ENCODE peak calls at places on chromosome X, in five cellular contexts. One of them, this sample, is unnamed.
A peak's percentile ranks its signal among the peaks of the same experiment; 100 is the strongest.

GRCh38 chrX:12245650-12246645 is 107.7 kb downstream of the FRMPD4 start:
- DNase-seq in A549: no peak
- DNase-seq in HepG2: no peak
- DNase-seq in H1: no peak
- DNase-seq in K562: no peak
- DNase-seq in this sample: no peak

GRCh38 chrX:9928083-9928482 is 39.1 kb upstream of the CLDN34 start:
- DNase-seq in A549: no peak
- DNase-seq in HepG2: no peak
- DNase-seq in H1: peak; percentile 69
- DNase-seq in K562: no peak
- DNase-seq in this sample: no peak

GRCh38 chrX:48531359-48531954 is 8.1 kb upstream of the TBC1D25 start:
- DNase-seq in A549: peak; percentile 28
- DNase-seq in HepG2: no peak
- DNase-seq in H1: no peak
- DNase-seq in K562: peak; percentile 28
- DNase-seq in this sample: no peak

GRCh38 chrX:96843566-96843965 is 40.1 kb upstream of the RPA4 start:
- DNase-seq in A549: no peak
- DNase-seq in HepG2: no peak
- DNase-seq in H1: peak; percentile 23
- DNase-seq in K562: no peak
- DNase-seq in this sample: no peak

GRCh38 chrX:138704101-138704500 is 7.4 kb downstream of the FGF13 start:
- DNase-seq in A549: no peak
- DNase-seq in HepG2: no peak
- DNase-seq in H1: no peak
- DNase-seq in K562: no peak
- DNase-seq in this sample: no peak

GRCh38 chrX:130676861-130677260 is 226.1 kb downstream of the ENOX2 start:
- DNase-seq in A549: no peak
- DNase-seq in HepG2: peak; percentile 86
- DNase-seq in H1: no peak
- DNase-seq in K562: no peak
- DNase-seq in this sample: no peak

GRCh38 chrX:14529288-14529989 is at the start of gene GLRA2:
- DNase-seq in A549: peak; percentile 1
- DNase-seq in HepG2: peak; percentile 1
- DNase-seq in H1: no peak
- DNase-seq in K562: no peak
- DNase-seq in this sample: no peak

GRCh38 chrX:8738588-8739189 is 6.8 kb upstream of the ANOS1 start:
- DNase-seq in A549: no peak
- DNase-seq in HepG2: peak; percentile 11
- DNase-seq in H1: no peak
- DNase-seq in K562: peak; percentile 10
- DNase-seq in this sample: no peak

GRCh38 chrX:17563515-17563914 is 173.8 kb upstream of the SCML1 start:
- DNase-seq in A549: no peak
- DNase-seq in HepG2: no peak
- DNase-seq in H1: no peak
- DNase-seq in K562: no peak
- DNase-seq in this sample: no peak

GRCh38 chrX:97751016-97751415 is 867.3 kb downstream of the RPA4 start:
- DNase-seq in A549: no peak
- DNase-seq in HepG2: no peak
- DNase-seq in H1: no peak
- DNase-seq in K562: no peak
- DNase-seq in this sample: no peak

GRCh38 chrX:108225456-108225730 is 133.8 kb downstream of the ATG4A start:
- DNase-seq in A549: no peak
- DNase-seq in HepG2: no peak
- DNase-seq in H1: no peak
- DNase-seq in K562: no peak
- DNase-seq in this sample: no peak

GRCh38 chrX:139816204-139816603 is 108.2 kb upstream of the MCF2 start:
- DNase-seq in A549: no peak
- DNase-seq in HepG2: no peak
- DNase-seq in H1: no peak
- DNase-seq in K562: no peak
- DNase-seq in this sample: no peak

GRCh38 chrX:102067966-102068723 is 57.3 kb upstream of the TCEAL2 start:
- DNase-seq in A549: peak; percentile 4
- DNase-seq in HepG2: peak; percentile 1
- DNase-seq in H1: no peak
- DNase-seq in K562: no peak
- DNase-seq in this sample: peak; percentile 1

GRCh38 chrX:7263961-7264360 is 116.0 kb upstream of the PUDP start:
- DNase-seq in A549: no peak
- DNase-seq in HepG2: no peak
- DNase-seq in H1: no peak
- DNase-seq in K562: no peak
- DNase-seq in this sample: no peak

GRCh38 chrX:40809210-40809609 is 73.9 kb upstream of the MED14 start:
- DNase-seq in A549: no peak
- DNase-seq in HepG2: no peak
- DNase-seq in H1: no peak
- DNase-seq in K562: no peak
- DNase-seq in this sample: no peak

GRCh38 chrX:111165902-111166301 is 69.9 kb downstream of the PAK3 start:
- DNase-seq in A549: no peak
- DNase-seq in HepG2: no peak
- DNase-seq in H1: no peak
- DNase-seq in K562: no peak
- DNase-seq in this sample: no peak

GRCh38 chrX:110180176-110180927 is 137.5 kb downstream of the AMMECR1 start:
- DNase-seq in A549: no peak
- DNase-seq in HepG2: no peak
- DNase-seq in H1: no peak
- DNase-seq in K562: no peak
- DNase-seq in this sample: no peak

GRCh38 chrX:46624090-46624786 is 50.7 kb downstream of the CHST7 start:
- DNase-seq in A549: no peak
- DNase-seq in HepG2: no peak
- DNase-seq in H1: no peak
- DNase-seq in K562: no peak
- DNase-seq in this sample: no peak

GRCh38 chrX:129523076-129524055 is at the start of gene SMARCA1:
- DNase-seq in A549: peak; percentile 67
- DNase-seq in HepG2: peak; percentile 65
- DNase-seq in H1: no peak
- DNase-seq in K562: peak; percentile 20
- DNase-seq in this sample: no peak

GRCh38 chrX:110741213-110741796 is 54.3 kb downstream of the CHRDL1 start:
- DNase-seq in A549: no peak
- DNase-seq in HepG2: no peak
- DNase-seq in H1: no peak
- DNase-seq in K562: no peak
- DNase-seq in this sample: no peak

GRCh38 chrX:7500386-7500785 is 342.6 kb upstream of the VCX start:
- DNase-seq in A549: no peak
- DNase-seq in HepG2: no peak
- DNase-seq in H1: no peak
- DNase-seq in K562: no peak
- DNase-seq in this sample: no peak

GRCh38 chrX:142084611-142085010 is 120.5 kb downstream of the MAGEC2 start:
- DNase-seq in A549: no peak
- DNase-seq in HepG2: no peak
- DNase-seq in H1: no peak
- DNase-seq in K562: no peak
- DNase-seq in this sample: no peak

GRCh38 chrX:13733506-13733905 is 914 bp downstream of the TRAPPC2 start:
- DNase-seq in A549: no peak
- DNase-seq in HepG2: no peak
- DNase-seq in H1: no peak
- DNase-seq in K562: no peak
- DNase-seq in this sample: no peak

GRCh38 chrX:130171446-130172126 is at the start of gene RAB33A:
- DNase-seq in A549: no peak
- DNase-seq in HepG2: no peak
- DNase-seq in H1: no peak
- DNase-seq in K562: no peak
- DNase-seq in this sample: no peak

GRCh38 chrX:101736651-101737050 is 77.0 kb upstream of the ARMCX2 start:
- DNase-seq in A549: no peak
- DNase-seq in HepG2: no peak
- DNase-seq in H1: no peak
- DNase-seq in K562: no peak
- DNase-seq in this sample: no peak

GRCh38 chrX:123475068-123475724 is 257.7 kb downstream of the THOC2 start:
- DNase-seq in A549: no peak
- DNase-seq in HepG2: no peak
- DNase-seq in H1: no peak
- DNase-seq in K562: no peak
- DNase-seq in this sample: no peak

DNA sequence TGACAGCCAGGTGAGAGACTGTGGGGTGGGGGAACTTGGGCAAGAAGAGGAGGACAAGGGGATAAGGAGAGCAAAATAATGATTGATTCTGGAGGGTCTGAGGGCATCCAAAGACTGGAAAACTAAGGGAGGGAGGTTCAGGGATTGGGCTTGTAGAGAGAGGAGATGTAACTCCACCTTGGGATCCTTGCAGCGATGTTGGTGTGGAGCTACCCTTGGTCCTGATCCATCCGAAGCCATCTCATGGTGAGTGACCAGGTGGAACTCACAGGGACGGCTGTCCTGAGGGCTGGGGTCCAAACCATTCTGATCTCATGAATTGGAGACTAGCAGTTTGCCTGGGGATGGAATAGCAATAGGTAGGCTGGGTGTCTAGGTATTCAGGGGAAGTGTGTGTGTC is 1.4 kb upstream of the RAB41 start:
- DNase-seq in A549: no peak
- DNase-seq in HepG2: no peak
- DNase-seq in H1: no peak
- DNase-seq in K562: no peak
- DNase-seq in this sample: no peak
- H3K9me3 ChIP-seq in A549: no peaks in the 10 kb centered on the region
- H3K9me3 ChIP-seq in HepG2: no peaks in the 10 kb centered on the region
- H3K9me3 ChIP-seq in H1: no peaks in the 10 kb centered on the region
- H3K9me3 ChIP-seq in K562: no peaks in the 10 kb centered on the region
- H3K9me3 ChIP-seq in this sample: no peaks in the 10 kb centered on the region

GRCh38 chrX:119069128-119069527 is 3.7 kb upstream of the CT47C1 start:
- DNase-seq in A549: no peak
- DNase-seq in HepG2: no peak
- DNase-seq in H1: no peak
- DNase-seq in K562: no peak
- DNase-seq in this sample: no peak

GRCh38 chrX:119069762-119070161 is 3.0 kb upstream of the CT47C1 start:
- DNase-seq in A549: no peak
- DNase-seq in HepG2: no peak
- DNase-seq in H1: no peak
- DNase-seq in K562: no peak
- DNase-seq in this sample: no peak

GRCh38 chrX:119071381-119071780 is 1.4 kb upstream of the CT47C1 start:
- DNase-seq in A549: no peak
- DNase-seq in HepG2: no peak
- DNase-seq in H1: no peak
- DNase-seq in K562: no peak
- DNase-seq in this sample: no peak

GRCh38 chrX:119063428-119063827 is 9.4 kb upstream of the CT47C1 start:
- DNase-seq in A549: no peak
- DNase-seq in HepG2: no peak
- DNase-seq in H1: no peak
- DNase-seq in K562: no peak
- DNase-seq in this sample: no peak

GRCh38 chrX:119067023-119067739 is 5.6 kb upstream of the CT47C1 start:
- DNase-seq in A549: peak; percentile 46
- DNase-seq in HepG2: peak; percentile 4
- DNase-seq in H1: no peak
- DNase-seq in K562: peak; percentile 61
- DNase-seq in this sample: no peak
- TF ChIP-seq KDM1A in A549: no peak
- TF ChIP-seq KDM1A in HepG2: no peak
- TF ChIP-seq KDM1A in H1: no peak
- TF ChIP-seq KDM1A in K562: no peak
- TF ChIP-seq KDM1A in this sample: no peak

GRCh38 chrX:20711366-20711765 is 444.7 kb upstream of the RPS6KA3 start:
- DNase-seq in A549: no peak
- DNase-seq in HepG2: no peak
- DNase-seq in H1: no peak
- DNase-seq in K562: no peak
- DNase-seq in this sample: no peak
- H3K9me3 ChIP-seq in A549: no peaks in the 10 kb centered on the region
- H3K9me3 ChIP-seq in HepG2: no peaks in the 10 kb centered on the region
- H3K9me3 ChIP-seq in H1: no peaks in the 10 kb centered on the region
- H3K9me3 ChIP-seq in K562: no peaks in the 10 kb centered on the region
- H3K9me3 ChIP-seq in this sample: no peaks in the 10 kb centered on the region

DNA sequence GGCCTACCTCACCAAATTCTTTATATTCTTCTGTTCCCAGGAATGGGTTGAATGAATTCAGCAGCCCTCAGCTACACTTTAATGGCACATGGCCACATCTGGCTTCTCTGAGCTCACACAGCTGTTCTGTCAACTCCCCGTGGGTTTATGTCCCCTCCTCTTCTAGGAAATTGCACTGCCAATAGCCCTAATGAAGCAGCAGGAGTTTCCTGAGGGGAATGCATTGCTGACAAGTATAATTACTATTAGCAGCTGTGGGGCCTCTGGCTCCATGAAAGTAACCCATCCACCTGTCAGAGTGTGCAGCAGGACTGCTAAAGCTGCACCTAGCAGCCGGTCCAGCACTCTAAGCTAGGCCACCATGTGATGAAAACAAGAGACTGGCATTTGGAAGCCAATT is 50.3 kb downstream of the FTHL17 start:
- DNase-seq in A549: no peak
- DNase-seq in HepG2: no peak
- DNase-seq in H1: no peak
- DNase-seq in K562: no peak
- DNase-seq in this sample: no peak
- TF ChIP-seq KDM1A in A549: no peak
- TF ChIP-seq KDM1A in HepG2: no peak
- TF ChIP-seq KDM1A in H1: no peak
- TF ChIP-seq KDM1A in K562: no peak
- TF ChIP-seq KDM1A in this sample: no peak

DNA sequence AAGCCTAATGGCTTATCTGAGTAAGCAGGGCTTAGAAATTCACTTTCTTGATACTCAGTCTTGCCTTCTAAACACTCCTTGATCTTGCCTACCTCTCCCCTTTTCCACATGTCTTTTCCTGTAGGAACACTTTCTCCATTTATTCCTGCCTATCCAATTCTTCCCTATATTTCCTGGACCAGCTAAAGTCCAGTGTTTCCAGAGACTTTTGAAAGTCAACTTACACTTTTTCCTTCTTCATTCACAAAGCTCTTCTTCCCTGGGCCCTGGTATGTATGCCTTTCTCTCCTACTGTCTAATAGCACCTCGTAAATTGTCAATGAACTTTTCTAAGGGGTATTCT is 20.6 kb downstream of the VSIG4 start:
- DNase-seq in A549: no peak
- DNase-seq in HepG2: no peak
- DNase-seq in H1: no peak
- DNase-seq in K562: no peak
- DNase-seq in this sample: no peak
- H3K9me3 ChIP-seq in A549: no peaks in the 10 kb centered on the region
- H3K9me3 ChIP-seq in HepG2: no peaks in the 10 kb centered on the region
- H3K9me3 ChIP-seq in H1: peaks cover 24% of the 10 kb centered on the region
- H3K9me3 ChIP-seq in K562: no peaks in the 10 kb centered on the region
- H3K9me3 ChIP-seq in this sample: no peaks in the 10 kb centered on the region

This sample was measured in GM12878.